ENCODE peak calls at places on chromosome 2, in nine cellular contexts. S is ovary; I is endodermal cell; G is prostate gland; L is cardiac muscle cell; M is PC-9; N is CD8-positive, alpha-beta T cell; K is mammary epithelial cell; F is endothelial cell of umbilical vein. P is an unnamed sample.

GRCh38 chr2:136219341-136219740 is 101.4 kb upstream of the CXCR4 start:
- DNase-seq in F (no peak), N (no peak), L (no peak), M (no peak), S (no peak), I (no peak), G (no peak), K (no peak), P (no peak)

GRCh38 chr2:108938069-108938710 is 50.8 kb downstream of the EDAR start:
- DNase-seq in N (no peak), L (no peak), F (no peak), M (no peak), S (no peak), I (no peak), G (no peak), K (no peak), P (no peak)

GRCh38 chr2:138641277-138641676 is 138.9 kb downstream of the NXPH2 start:
- DNase-seq in L (peak), K (peak), F (no peak), S (no peak), I (no peak), G (no peak), N (no peak), M (no peak), P (peak)

GRCh38 chr2:102063360-102063947 is 71.7 kb downstream of the IL1R2 start:
- DNase-seq in K (no peak), G (no peak), F (peak), S (peak), I (no peak), M (peak), L (peak), N (no peak), P (no peak)

GRCh38 chr2:9135804-9136558 is 70.6 kb upstream of the ASAP2 start:
- DNase-seq in S (no peak), K (no peak), L (no peak), G (no peak), I (no peak), M (no peak), N (no peak), F (no peak), P (no peak)

GRCh38 chr2:26453421-26454329 is 24.2 kb downstream of the OTOF start:
- DNase-seq in S (no peak), F (no peak), K (no peak), L (no peak), M (no peak), I (peak), N (no peak), G (no peak), P (no peak)

GRCh38 chr2:237451582-237452469 is 35.2 kb upstream of the MLPH start:
- DNase-seq in S (no peak), K (no peak), L (no peak), N (no peak), I (peak), M (no peak), G (no peak), F (no peak), P (no peak)

GRCh38 chr2:10079931-10080535 is at the start of gene CYS1:
- DNase-seq in N (peak), G (no peak), M (peak), L (peak), I (peak), S (peak), K (no peak), F (no peak), P (peak)

GRCh38 chr2:141105763-141106162 is 1025.1 kb downstream of the LRP1B start:
- DNase-seq in L (no peak), M (no peak), N (no peak), S (no peak), K (no peak), F (no peak), I (no peak), G (no peak), P (no peak)

GRCh38 chr2:96940026-96940601 is 46.3 kb downstream of the FAM178B start:
- DNase-seq in N (no peak), F (no peak), G (no peak), K (no peak), M (no peak), I (no peak), L (no peak), S (no peak), P (no peak)

GRCh38 chr2:109376796-109377495 is 236.8 kb downstream of the SEPTIN10 start:
- DNase-seq in I (peak), K (no peak), G (no peak), L (no peak), S (peak), N (peak), F (no peak), M (no peak), P (no peak)

GRCh38 chr2:119338826-119339561 is 27.6 kb downstream of the C2orf76 start:
- DNase-seq in G (no peak), I (no peak), L (no peak), M (no peak), N (peak), F (no peak), S (no peak), K (no peak), P (no peak)

GRCh38 chr2:30912056-30912455 is 104.8 kb upstream of the CAPN13 start:
- DNase-seq in S (no peak), L (no peak), M (no peak), K (no peak), F (no peak), N (no peak), G (no peak), I (no peak), P (no peak)

GRCh38 chr2:222024934-222025890 is 273.6 kb downstream of the PAX3 start:
- DNase-seq in F (peak), S (no peak), L (peak), I (peak), N (no peak), K (peak), M (peak), G (no peak), P (peak)

GRCh38 chr2:238947920-238948710 is 100.2 kb downstream of the TWIST2 start:
- DNase-seq in F (peak), M (peak), N (no peak), K (peak), G (no peak), S (peak), I (peak), L (no peak), P (peak)

GRCh38 chr2:201448701-201449100 is 2.6 kb downstream of the TRAK2 start:
- DNase-seq in N (peak), M (no peak), L (no peak), S (no peak), G (no peak), K (peak), F (no peak), I (no peak), P (no peak)

GRCh38 chr2:217905395-217905794 is 97.4 kb downstream of the TNS1 start:
- DNase-seq in S (no peak), N (no peak), K (no peak), F (no peak), L (no peak), G (peak), I (no peak), M (no peak), P (no peak)

GRCh38 chr2:239106314-239106908 is 258.5 kb downstream of the TWIST2 start:
- DNase-seq in S (no peak), G (peak), I (peak), L (peak), F (peak), N (no peak), K (peak), M (peak), P (peak)

GRCh38 chr2:157830696-157831570 is 45.2 kb downstream of the ACVR1 start:
- DNase-seq in K (peak), L (no peak), M (no peak), I (no peak), N (no peak), F (peak), G (peak), S (no peak), P (peak)

GRCh38 chr2:33289961-33290360 is 186.5 kb upstream of the RASGRP3 start:
- DNase-seq in N (no peak), F (peak), K (no peak), G (no peak), M (no peak), L (no peak), I (no peak), S (no peak), P (no peak)

GRCh38 chr2:39534095-39534711 is 97.1 kb upstream of the MAP4K3 start:
- DNase-seq in I (no peak), G (no peak), S (no peak), N (no peak), L (no peak), F (no peak), M (no peak), K (no peak), P (no peak)

GRCh38 chr2:195056001-195056400 is 601.0 kb upstream of the SLC39A10 start:
- DNase-seq in L (no peak), F (no peak), S (no peak), G (no peak), I (no peak), M (no peak), N (no peak), K (no peak), P (no peak)

GRCh38 chr2:237715459-237715947 is 83.1 kb upstream of the RBM44 start:
- DNase-seq in K (no peak), N (no peak), L (no peak), S (no peak), G (no peak), M (peak), I (peak), F (peak), P (no peak)

GRCh38 chr2:217919781-217920351 is 82.9 kb downstream of the TNS1 start:
- DNase-seq in K (no peak), S (peak), N (no peak), M (no peak), F (peak), G (no peak), I (peak), L (no peak), P (no peak)

GRCh38 chr2:71615769-71616730 is 162.7 kb downstream of the DYSF start:
- DNase-seq in I (peak), G (no peak), M (no peak), S (no peak), F (no peak), L (no peak), K (no peak), N (no peak), P (no peak)

GRCh38 chr2:238426568-238427434 is at the start of gene ASB1:
- DNase-seq in K (peak), F (peak), L (peak), I (peak), S (peak), M (peak), N (peak), G (peak), P (peak)

GRCh38 chr2:2036686-2037085 is 292.4 kb upstream of the PXDN start:
- DNase-seq in I (no peak), L (no peak), F (no peak), N (no peak), K (no peak), S (no peak), G (no peak), M (no peak), P (no peak)

GRCh38 chr2:4909486-4909885 is 782.7 kb upstream of the SOX11 start:
- DNase-seq in M (no peak), F (no peak), K (no peak), I (no peak), G (no peak), S (no peak), N (no peak), L (no peak), P (no peak)

GRCh38 chr2:102895386-102895785 is 133.6 kb downstream of the TMEM182 start:
- DNase-seq in F (no peak), M (no peak), G (no peak), L (no peak), S (no peak), N (no peak), I (peak), K (no peak), P (no peak)

GRCh38 chr2:7986431-7986830 is 695.4 kb upstream of the ID2 start:
- DNase-seq in G (no peak), K (peak), I (no peak), N (no peak), S (no peak), M (no peak), F (no peak), L (no peak), P (no peak)

GRCh38 chr2:147568109-147568508 is 276.7 kb upstream of the ACVR2A start:
- DNase-seq in L (no peak), G (no peak), N (no peak), M (no peak), I (no peak), K (no peak), F (no peak), S (no peak), P (no peak)

GRCh38 chr2:216108310-216108966 is 710 bp upstream of the XRCC5 start:
- DNase-seq in G (no peak), F (no peak), I (peak), L (peak), S (no peak), M (no peak), K (peak), N (no peak), P (no peak)

DNA sequence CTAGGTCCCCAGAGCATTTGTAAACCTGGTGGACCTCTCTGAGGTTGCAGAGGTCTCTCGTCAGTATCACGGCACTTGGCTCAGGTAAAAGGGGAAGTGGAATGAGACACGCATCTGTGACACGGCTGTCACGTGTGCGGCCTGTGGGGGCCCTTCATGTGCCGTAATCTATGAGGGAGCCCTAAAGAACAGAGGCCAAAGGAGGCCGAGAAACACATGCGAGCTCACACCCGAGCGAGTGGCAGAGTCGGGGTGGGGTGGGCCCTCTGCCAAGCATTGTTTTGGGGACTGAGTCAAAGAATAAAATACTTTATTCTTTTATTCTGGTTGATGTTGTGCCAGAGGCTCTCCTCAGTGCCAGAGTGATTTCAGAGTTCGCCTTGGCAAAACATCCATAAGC is 43.2 kb downstream of the PLB1 start:
- DNase-seq in S (no peak), K (no peak), F (peak), I (no peak), N (no peak), M (no peak), G (no peak), L (no peak), P (no peak)
- TF ChIP-seq CTCF in S (no peak), K (no peak), F (no peak), I (no peak), N (no peak), M (no peak), G (no peak), L (no peak), P (no peak)

DNA sequence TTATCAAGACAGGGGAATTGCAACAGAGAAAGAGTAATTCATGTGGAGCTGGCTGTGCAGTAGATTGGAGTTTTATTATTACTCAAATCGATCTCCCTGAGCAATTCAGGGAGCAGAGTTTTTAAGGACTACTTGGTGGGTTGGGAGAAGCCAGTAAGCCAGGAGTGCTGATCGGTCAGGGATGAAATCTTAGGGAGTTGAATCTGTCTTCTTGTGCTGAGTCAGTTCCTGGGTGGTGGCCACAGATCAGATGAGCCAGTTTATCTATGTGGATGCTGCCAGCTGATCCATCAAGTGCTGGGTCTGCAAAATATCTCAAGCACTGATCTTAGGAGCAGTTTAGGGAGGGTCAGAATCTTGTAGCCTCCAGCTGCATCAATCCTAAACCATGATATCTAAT is 17.1 kb upstream of the UGT1A8 start:
- DNase-seq in L (no peak), F (no peak), G (no peak), I (no peak), M (no peak), K (no peak), N (no peak), S (no peak), P (no peak)
- H3K27ac ChIP-seq in L (no peak), F (no peak), G (no peak), I (no peak), M (no peak), K (no peak), N (no peak), S (no peak), P (no peak)

DNA sequence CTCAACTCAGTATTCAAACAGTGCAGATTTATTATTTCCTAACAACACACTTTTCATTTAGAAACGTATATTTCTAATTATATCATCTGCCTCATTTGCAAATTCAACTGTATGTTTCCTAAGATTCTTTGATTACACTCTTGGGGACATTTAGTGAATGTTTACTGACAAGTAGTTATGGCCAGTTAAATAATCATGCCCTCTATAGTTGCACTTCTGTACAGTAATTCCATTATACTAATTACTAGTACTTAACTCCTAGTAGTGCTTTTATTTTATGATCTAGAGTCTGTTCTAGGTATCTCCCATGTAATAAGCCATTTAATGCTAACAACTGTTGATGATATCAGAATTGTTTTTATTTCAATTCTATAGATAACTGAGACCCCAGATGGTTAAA is 357.9 kb downstream of the ERBB4 start:
- DNase-seq in M (no peak), S (no peak), G (no peak), F (no peak), K (no peak), I (no peak), L (no peak), N (no peak), P (no peak)
- TF ChIP-seq CTCF in M (no peak), S (no peak), G (no peak), F (no peak), K (no peak), I (no peak), L (no peak), N (no peak), P (no peak)

GRCh38 chr2:128661955-128662564 is 343.4 kb upstream of the HS6ST1 start:
- DNase-seq in L (no peak), K (no peak), G (no peak), M (no peak), N (no peak), I (no peak), S (no peak), F (no peak), P (no peak)
- H3K27ac ChIP-seq in L (no peak), K (no peak), G (no peak), M (no peak), N (no peak), I (no peak), S (no peak), F (no peak), P (no peak)

DNA sequence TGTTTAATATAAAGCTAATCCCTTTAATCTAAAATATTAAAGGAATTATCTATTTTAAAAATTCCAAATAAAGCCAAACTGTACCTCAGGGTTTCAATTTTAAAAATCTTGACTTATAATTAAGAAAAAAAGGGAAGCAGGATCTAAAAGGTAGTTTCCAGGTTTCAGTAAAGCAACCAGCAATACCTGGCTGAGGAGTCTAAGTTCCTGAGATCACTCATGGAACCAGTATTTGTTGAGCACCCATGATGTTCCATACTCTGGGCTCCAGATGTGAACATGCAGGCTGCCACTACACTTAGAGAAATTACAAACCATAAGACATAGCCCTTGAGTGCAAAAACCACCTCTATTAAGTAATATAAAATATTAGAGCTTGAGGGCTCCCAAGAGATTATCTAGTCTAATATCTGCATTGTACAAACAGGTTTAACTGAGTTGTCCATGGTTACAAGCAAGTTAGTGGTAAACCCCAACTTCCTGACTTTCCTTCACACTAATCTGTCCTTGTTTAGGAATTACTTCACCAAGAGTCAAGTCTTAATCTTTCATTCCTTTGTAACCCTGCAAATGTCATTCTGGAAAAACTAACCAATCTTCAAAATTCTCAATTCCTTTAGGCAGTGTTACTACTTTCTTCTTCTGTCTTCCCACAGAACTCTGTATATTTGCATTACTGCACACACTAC is 49.2 kb downstream of the CLASP1 start:
- DNase-seq in K (peak), M (no peak), L (no peak), I (no peak), F (no peak), N (no peak), S (no peak), G (no peak), P (no peak)
- TF ChIP-seq CTCF in K (no peak), M (no peak), L (no peak), I (no peak), F (no peak), N (no peak), S (no peak), G (no peak), P (no peak)

GRCh38 chr2:148812306-148812705 is 62.7 kb upstream of the KIF5C start:
- DNase-seq in F (peak), M (no peak), I (no peak), N (no peak), L (no peak), S (peak), G (peak), K (peak), P (peak)
- H3K27ac ChIP-seq in F (no peak), M (no peak), I (no peak), N (no peak), L (no peak), S (no peak), G (no peak), K (no peak), P (peak)

GRCh38 chr2:20443276-20443920 is 3.5 kb upstream of the RHOB start:
- DNase-seq in M (no peak), L (peak), F (peak), I (peak), S (no peak), N (no peak), K (no peak), G (no peak), P (peak)
- TF ChIP-seq CTCF in M (peak), L (peak), F (peak), I (peak), S (peak), N (peak), K (peak), G (peak), P (peak)

DNA sequence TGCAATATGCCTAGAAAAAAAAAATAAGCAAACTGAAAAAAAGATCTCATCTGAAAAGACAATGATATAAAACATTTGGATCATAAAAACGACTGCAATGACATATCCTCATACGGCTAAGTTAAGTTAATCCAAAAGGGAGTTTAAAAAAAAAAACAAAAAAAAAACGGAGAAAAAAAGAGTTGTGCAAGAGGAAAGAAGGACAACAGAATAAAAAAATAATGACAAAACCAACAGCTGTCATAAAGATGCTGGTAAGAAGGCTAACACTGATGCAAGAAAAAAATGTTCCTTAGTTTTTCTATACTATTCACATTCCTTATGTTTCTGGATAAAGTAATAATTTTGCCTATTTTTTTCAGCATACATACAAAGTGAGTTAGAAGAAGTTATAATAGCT is 192.5 kb downstream of the SRBD1 start:
- DNase-seq in K (no peak), L (no peak), F (no peak), N (no peak), G (no peak), S (no peak), I (no peak), M (no peak), P (no peak)
- H3K27ac ChIP-seq in K (no peak), L (no peak), F (no peak), N (no peak), G (no peak), S (no peak), I (no peak), M (no peak), P (no peak)

DNA sequence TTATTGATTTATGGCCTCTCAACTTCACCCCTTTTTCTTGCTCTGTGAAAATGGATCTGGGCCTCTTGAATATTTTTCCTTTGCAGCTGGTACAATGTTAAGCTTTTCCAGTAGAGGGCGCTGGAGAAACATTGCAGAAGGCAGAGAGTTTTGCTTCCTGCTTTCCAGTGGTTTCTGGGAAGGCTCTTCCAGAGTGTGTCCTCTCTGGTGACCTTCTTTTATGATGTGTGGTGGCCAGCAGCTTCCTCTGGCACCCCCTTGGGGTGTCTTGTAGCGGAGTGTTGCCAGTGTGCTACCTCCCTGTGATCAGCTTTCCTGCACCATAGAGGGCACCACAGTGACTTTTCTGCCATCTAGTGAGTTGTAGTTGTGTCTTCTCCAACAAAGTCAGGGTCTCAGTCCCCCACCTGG is 25.4 kb upstream of the MGAT5 start:
- DNase-seq in I (no peak), F (no peak), G (no peak), K (no peak), N (no peak), M (no peak), S (no peak), L (no peak), P (no peak)
- TF ChIP-seq CTCF in I (peak), F (peak), G (no peak), K (peak), N (no peak), M (peak), S (no peak), L (peak), P (peak)

P was measured in RWPE1.